ENCODE peak calls at places on chromosomes 4 and X, in seven cellular contexts. W is neural progenitor cell; X is CD8-positive, alpha-beta memory T cell; K is tibial nerve; O is pancreas; A is fibroblast of lung; D is heart right ventricle. Z is an unnamed sample. For H3K27me3, the result is how much of the 10 kb centered on the place peaks cover.

GRCh38 chr4:13912436-13912835 is 284.9 kb upstream of the BOD1L1 start:
- DNase-seq in X (no peak), A (no peak), K (no peak), W (no peak), D (no peak), O (no peak), Z (no peak)

GRCh38 chr4:41396214-41396613 is 139.5 kb downstream of the UCHL1 start:
- DNase-seq in W (no peak), D (no peak), X (no peak), K (no peak), O (no peak), A (no peak), Z (no peak)

GRCh38 chrX:9995855-9996339 is 28.7 kb downstream of the CLDN34 start:
- DNase-seq in D (peak), W (peak), A (peak), O (peak), X (peak), K (peak), Z (peak)

GRCh38 chr4:158459085-158459820 is 62.4 kb upstream of the RXFP1 start:
- DNase-seq in K (no peak), X (no peak), A (no peak), O (no peak), D (no peak), W (no peak), Z (no peak)

GRCh38 chrX:9420513-9420912 is 44.3 kb upstream of the TBL1X start:
- DNase-seq in D (no peak), K (no peak), X (no peak), A (no peak), O (no peak), W (no peak), Z (no peak)

GRCh38 chr4:30948653-30949052 is 228.5 kb downstream of the PCDH7 start:
- DNase-seq in A (peak), D (no peak), X (no peak), W (no peak), O (no peak), K (no peak), Z (no peak)

GRCh38 chrX:78064152-78064551 is 39.9 kb upstream of the PGK1 start:
- DNase-seq in D (no peak), K (no peak), A (no peak), W (no peak), X (no peak), O (no peak), Z (no peak)

GRCh38 chr4:46441116-46441859 is 51.4 kb upstream of the GABRA2 start:
- DNase-seq in K (no peak), D (no peak), O (no peak), A (peak), X (no peak), W (no peak), Z (no peak)

GRCh38 chrX:27391601-27392000 is 71.5 kb downstream of the PPP4R3C start:
- DNase-seq in A (peak), W (no peak), D (no peak), K (no peak), X (no peak), O (no peak), Z (no peak)

DNA sequence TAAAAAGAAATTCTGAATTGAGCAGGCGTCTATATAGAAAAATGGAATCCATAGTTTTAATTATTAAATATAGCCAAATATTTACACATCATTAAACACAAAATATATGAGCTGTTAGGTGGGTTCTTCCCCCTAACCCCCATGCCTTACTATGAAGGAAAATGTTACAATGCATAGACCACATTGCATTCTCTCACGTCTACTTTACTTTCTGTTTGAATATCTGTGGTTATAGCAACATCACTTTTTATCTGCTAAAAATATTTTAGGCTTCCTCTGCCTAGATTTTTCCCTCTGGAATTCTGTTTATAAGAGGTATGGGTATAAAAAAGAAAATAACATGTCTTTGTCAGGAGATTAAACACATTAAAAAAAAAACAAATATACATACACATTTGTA is 73.1 kb downstream of the MAML3 start:
- DNase-seq in O (no peak), W (no peak), K (no peak), D (no peak), X (no peak), A (peak), Z (no peak)
- H3K27ac ChIP-seq in O (no peak), W (no peak), K (no peak), D (no peak), X (no peak), A (no peak), Z (no peak)

GRCh38 chr4:8723222-8723980 is 130.8 kb downstream of the CPZ start:
- DNase-seq in D (no peak), K (no peak), W (no peak), O (no peak), A (no peak), X (no peak), Z (peak)
- H3K27me3 ChIP-seq in D (under half), K (under half), W (under half), O (under half), A (under half), X (under half), Z (under half)

GRCh38 chr4:97841512-97841911 is 301.8 kb downstream of the STPG2 start:
- DNase-seq in D (no peak), A (no peak), W (no peak), O (no peak), X (no peak), K (no peak), Z (no peak)
- H3K27ac ChIP-seq in D (no peak), A (no peak), W (no peak), O (no peak), X (no peak), K (no peak), Z (no peak)

GRCh38 chrX:17718649-17719165 is 18.6 kb upstream of the SCML1 start:
- DNase-seq in D (no peak), W (no peak), X (no peak), K (no peak), O (no peak), A (no peak), Z (no peak)
- H3K27me3 ChIP-seq in D (under half), W (under half), X (under half), K (under half), O (under half), A (under half), Z (under half)

DNA sequence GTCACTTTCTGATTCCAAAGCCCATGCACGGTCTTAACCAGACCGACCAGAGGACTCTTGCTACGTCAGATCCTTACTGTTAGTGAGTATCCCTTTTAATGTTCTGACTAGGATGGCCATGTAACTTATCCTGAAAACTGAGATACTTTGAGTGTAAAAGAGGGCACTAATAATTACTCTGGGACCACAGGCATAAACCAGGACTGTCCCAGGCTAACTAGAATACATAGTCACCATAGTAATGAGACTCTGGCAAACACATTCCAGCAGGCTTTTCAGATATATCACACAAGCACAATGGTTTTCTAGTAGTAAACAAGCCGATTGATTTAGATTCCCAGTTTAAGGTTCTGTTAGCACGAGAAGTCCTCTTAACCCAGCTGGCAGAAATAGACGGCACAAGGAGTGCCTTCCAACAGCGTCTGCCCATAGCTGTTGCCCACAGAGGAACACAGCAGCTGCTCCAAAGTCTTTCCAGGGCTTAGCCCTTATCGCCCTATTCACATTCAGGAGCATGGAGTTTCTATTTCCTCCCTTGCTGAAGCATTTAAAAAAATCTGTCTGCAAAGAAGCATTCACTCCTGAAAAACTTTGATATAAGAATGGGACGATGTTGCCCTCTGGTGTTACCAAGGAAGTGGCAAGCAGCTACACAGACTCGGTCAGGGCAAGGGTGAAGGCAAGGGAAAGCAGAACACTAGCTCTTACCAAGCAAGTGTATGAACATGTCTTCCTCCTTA is 92.4 kb downstream of the CXCL13 start:
- DNase-seq in K (no peak), D (no peak), O (peak), W (peak), X (no peak), A (peak), Z (no peak)
- H3K27ac ChIP-seq in K (no peak), D (peak), O (peak), W (no peak), X (no peak), A (no peak), Z (peak)

GRCh38 chr4:54224960-54225670 is 4.0 kb upstream of the PDGFRA start:
- DNase-seq in X (no peak), K (no peak), A (no peak), D (no peak), W (peak), O (no peak), Z (no peak)
- H3K27me3 ChIP-seq in X (under half), K (half or more), A (under half), D (half or more), W (half or more), O (under half), Z (under half)

GRCh38 chr4:184316821-184317220 is 99.1 kb upstream of the ENPP6 start:
- DNase-seq in O (no peak), W (no peak), A (no peak), K (no peak), X (no peak), D (no peak), Z (no peak)
- H3K27ac ChIP-seq in O (no peak), W (no peak), A (no peak), K (no peak), X (no peak), D (no peak), Z (no peak)

DNA sequence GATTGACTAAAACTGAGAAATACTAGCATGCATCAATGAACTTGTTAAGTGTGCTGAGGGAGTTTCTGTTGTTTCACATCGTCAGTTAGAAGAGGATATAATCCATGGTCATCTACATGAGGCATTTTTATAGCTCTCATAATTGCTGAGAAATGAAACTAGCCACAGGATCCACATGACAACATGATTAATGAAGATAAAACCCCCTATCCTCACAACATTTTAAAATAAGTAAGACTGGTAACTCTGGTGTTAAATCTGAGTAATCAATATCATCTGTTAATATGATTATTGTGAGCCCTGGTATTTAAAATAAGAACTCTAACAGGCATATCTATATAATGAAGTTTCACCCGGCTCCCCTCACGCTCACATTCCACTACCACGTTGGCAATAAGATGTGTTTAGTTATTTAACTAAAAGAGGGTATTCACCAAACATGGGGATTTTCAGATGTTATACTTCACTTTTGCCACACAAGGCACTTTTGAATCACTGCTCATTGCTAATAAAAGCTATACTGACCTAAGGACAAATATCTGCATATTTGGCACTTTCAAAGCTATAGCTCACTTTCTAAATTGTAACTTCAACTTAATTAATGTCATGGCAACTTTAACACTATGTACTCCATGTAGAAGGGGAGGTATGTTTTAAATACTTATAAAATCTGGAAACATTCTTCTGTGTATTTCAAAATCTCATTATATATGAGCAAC is 6.7 kb downstream of the UNC5C start:
- DNase-seq in K (no peak), W (no peak), O (no peak), A (no peak), D (no peak), X (no peak), Z (no peak)
- H3K27me3 ChIP-seq in K (under half), W (under half), O (under half), A (under half), D (under half), X (under half), Z (under half)

GRCh38 chr4:81666491-81666890 is 194.8 kb upstream of the RASGEF1B start:
- DNase-seq in W (no peak), O (no peak), X (no peak), D (no peak), K (no peak), A (no peak), Z (no peak)

GRCh38 chr4:81663368-81663767 is 191.7 kb upstream of the RASGEF1B start:
- DNase-seq in D (no peak), X (no peak), W (no peak), A (no peak), O (no peak), K (no peak), Z (no peak)

GRCh38 chr4:81664079-81664478 is 192.4 kb upstream of the RASGEF1B start:
- DNase-seq in X (no peak), O (no peak), K (no peak), W (no peak), D (no peak), A (no peak), Z (no peak)

GRCh38 chr4:81665050-81665449 is 193.3 kb upstream of the RASGEF1B start:
- DNase-seq in W (no peak), K (no peak), X (no peak), A (no peak), O (no peak), D (no peak), Z (no peak)
- H3K27ac ChIP-seq in W (no peak), K (no peak), X (no peak), A (no peak), O (no peak), D (no peak), Z (no peak)

GRCh38 chr4:8788174-8788573 is 83.5 kb downstream of the HMX1 start:
- DNase-seq in D (no peak), W (no peak), K (no peak), X (no peak), O (no peak), A (no peak), Z (no peak)
- H3K27me3 ChIP-seq in D (under half), W (under half), K (under half), X (under half), O (under half), A (under half), Z (under half)

Z was measured in Peyer's patch.